ENCODE peak calls at places on chromosomes 4 and X, in seven cellular contexts. X is cardiac muscle cell; J is BE2C; I is psoas muscle; C is uterus; W is A673; U is effector memory CD4-positive, alpha-beta T cell. Q is an unnamed sample.

GRCh38 chr4:101400096-101400495 is 52.8 kb upstream of the PPP3CA start:
- DNase-seq in X (peak; percentile 24), J (no peak), I (no peak), C (no peak), W (no peak), U (no peak), Q (no peak)

GRCh38 chrX:67610282-67610681 is 66.5 kb downstream of the AR start:
- DNase-seq in X (no peak), J (no peak), I (no peak), C (no peak), W (no peak), U (no peak), Q (no peak)

GRCh38 chr4:26197018-26197779 is 123.6 kb upstream of the RBPJ start:
- DNase-seq in X (peak; percentile 79), J (no peak), I (peak; percentile 21), C (no peak), W (no peak), U (peak; percentile 50), Q (no peak)

GRCh38 chr4:137394000-137394399 is 138.3 kb downstream of the PCDH18 start:
- DNase-seq in X (peak; percentile 70), J (no peak), I (no peak), C (no peak), W (peak; percentile 39), U (no peak), Q (no peak)

GRCh38 chrX:40107291-40108083 is 9.7 kb upstream of the BCOR start:
- DNase-seq in X (peak; percentile 27), J (peak; percentile 66), I (peak; percentile 74), C (peak; percentile 51), W (peak; percentile 72), U (no peak), Q (peak; percentile 76)

GRCh38 chr4:38008493-38009120 is 48.4 kb downstream of the PTTG2 start:
- DNase-seq in X (no peak), J (no peak), I (no peak), C (no peak), W (no peak), U (no peak), Q (no peak)

GRCh38 chr4:105399535-105400161 is 74.2 kb downstream of the PPA2 start:
- DNase-seq in X (peak; percentile 83), J (no peak), I (no peak), C (no peak), W (no peak), U (no peak), Q (no peak)

GRCh38 chr4:185219551-185220344 is 10.3 kb downstream of the SNX25 start:
- DNase-seq in X (peak; percentile 83), J (no peak), I (no peak), C (peak; percentile 68), W (peak; percentile 87), U (no peak), Q (no peak)

GRCh38 chrX:150767045-150767395 is 73.8 kb downstream of the MTMR1 start:
- DNase-seq in X (peak; percentile 73), J (no peak), I (no peak), C (no peak), W (no peak), U (no peak), Q (peak; percentile 13)

GRCh38 chr4:86909540-86909939 is 17.3 kb upstream of the C4orf36 start:
- DNase-seq in X (no peak), J (no peak), I (no peak), C (no peak), W (no peak), U (no peak), Q (no peak)

GRCh38 chrX:16825306-16826035 is 39.2 kb downstream of the TXLNG start:
- DNase-seq in X (no peak), J (no peak), I (no peak), C (no peak), W (no peak), U (no peak), Q (no peak)

GRCh38 chr4:127634181-127634580 is 1.4 kb downstream of the INTU start:
- DNase-seq in X (peak; percentile 76), J (no peak), I (no peak), C (no peak), W (no peak), U (no peak), Q (no peak)

GRCh38 chrX:119589810-119590209 is 15.4 kb downstream of the UBE2A start:
- DNase-seq in X (no peak), J (no peak), I (no peak), C (no peak), W (no peak), U (no peak), Q (no peak)

GRCh38 chrX:2492536-2493218 is 8.1 kb downstream of the DHRSX start:
- DNase-seq in X (no peak), J (peak; percentile 13), I (no peak), C (no peak), W (peak; percentile 90), U (no peak), Q (peak; percentile 65)

GRCh38 chr4:35556387-35556786 is 687.9 kb downstream of the ARAP2 start:
- DNase-seq in X (no peak), J (no peak), I (no peak), C (no peak), W (no peak), U (no peak), Q (no peak)

GRCh38 chr4:124018383-124019317 is 622.1 kb downstream of the SPRY1 start:
- DNase-seq in X (peak; percentile 94), J (no peak), I (peak; percentile 39), C (peak; percentile 49), W (peak; percentile 89), U (no peak), Q (peak; percentile 19)
- H3K4me3 ChIP-seq in X (no peak overlapping the region), J (no peak overlapping the region), I (no peak overlapping the region), C (no peak overlapping the region), W (no peak overlapping the region), U (no peak overlapping the region), Q (no peak overlapping the region)

GRCh38 chrX:46959101-46959500 is 46.9 kb downstream of the JADE3 start:
- DNase-seq in X (peak; percentile 21), J (no peak), I (no peak), C (no peak), W (no peak), U (no peak), Q (no peak)
- H3K4me1 ChIP-seq in X (peaks cover 13% of the 10 kb centered on the region), J (no peaks in the 10 kb centered on the region), I (no peaks in the 10 kb centered on the region), C (no peaks in the 10 kb centered on the region), W (peaks cover 43% of the 10 kb centered on the region), U (no peaks in the 10 kb centered on the region), Q (peaks cover 5% of the 10 kb centered on the region)

GRCh38 chr4:2363951-2364653 is 54.3 kb downstream of the ZFYVE28 start:
- DNase-seq in X (no peak), J (no peak), I (no peak), C (no peak), W (peak; percentile 17), U (no peak), Q (no peak)
- H3K4me3 ChIP-seq in X (no peak overlapping the region), J (no peak overlapping the region), I (peak overlapping the region; percentile 56), C (peak overlapping the region; percentile 44), W (peak overlapping the region; percentile 49), U (peak overlapping the region; percentile 73), Q (no peak overlapping the region)

DNA sequence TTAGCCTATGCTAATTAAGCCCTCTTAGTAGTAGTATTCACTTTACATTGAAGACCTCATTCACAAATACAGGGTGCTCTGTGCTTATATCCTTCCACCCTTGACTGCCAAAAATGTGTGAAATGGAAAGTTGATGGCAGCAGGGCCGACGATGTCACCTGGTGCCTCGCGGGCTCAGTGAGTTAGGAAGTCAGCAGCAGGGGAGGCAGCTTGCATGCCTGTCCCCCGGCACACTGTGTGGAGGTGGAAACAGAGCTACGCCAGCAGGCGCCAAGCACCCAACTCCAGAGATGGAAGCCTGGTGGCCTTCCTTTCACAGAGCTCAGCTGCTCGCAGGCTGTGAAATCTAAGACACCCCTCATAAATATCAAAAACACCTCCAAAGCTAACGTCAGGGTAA is 8.4 kb downstream of the MSL3 start:
- DNase-seq in X (no peak), J (no peak), I (no peak), C (no peak), W (no peak), U (no peak), Q (no peak)
- H3K4me1 ChIP-seq in X (no peaks in the 10 kb centered on the region), J (no peaks in the 10 kb centered on the region), I (no peaks in the 10 kb centered on the region), C (no peaks in the 10 kb centered on the region), W (no peaks in the 10 kb centered on the region), U (peaks cover 13% of the 10 kb centered on the region), Q (no peaks in the 10 kb centered on the region)

GRCh38 chr4:110632506-110633357 is 9.9 kb upstream of the PITX2 start:
- DNase-seq in X (no peak), J (no peak), I (no peak), C (no peak), W (no peak), U (no peak), Q (no peak)
- H3K4me3 ChIP-seq in X (peak overlapping the region; percentile 33), J (peak overlapping the region; percentile 48), I (peak overlapping the region; percentile 84), C (no peak overlapping the region), W (peak overlapping the region; percentile 40), U (no peak overlapping the region), Q (peak overlapping the region; percentile 26)

GRCh38 chrX:13087322-13088154 is 43.1 kb upstream of the FAM9C start:
- DNase-seq in X (peak; percentile 55), J (no peak), I (no peak), C (no peak), W (peak; percentile 34), U (peak; percentile 64), Q (no peak)
- H3K4me1 ChIP-seq in X (no peaks in the 10 kb centered on the region), J (no peaks in the 10 kb centered on the region), I (no peaks in the 10 kb centered on the region), C (no peaks in the 10 kb centered on the region), W (no peaks in the 10 kb centered on the region), U (peaks cover 57% of the 10 kb centered on the region), Q (no peaks in the 10 kb centered on the region)

DNA sequence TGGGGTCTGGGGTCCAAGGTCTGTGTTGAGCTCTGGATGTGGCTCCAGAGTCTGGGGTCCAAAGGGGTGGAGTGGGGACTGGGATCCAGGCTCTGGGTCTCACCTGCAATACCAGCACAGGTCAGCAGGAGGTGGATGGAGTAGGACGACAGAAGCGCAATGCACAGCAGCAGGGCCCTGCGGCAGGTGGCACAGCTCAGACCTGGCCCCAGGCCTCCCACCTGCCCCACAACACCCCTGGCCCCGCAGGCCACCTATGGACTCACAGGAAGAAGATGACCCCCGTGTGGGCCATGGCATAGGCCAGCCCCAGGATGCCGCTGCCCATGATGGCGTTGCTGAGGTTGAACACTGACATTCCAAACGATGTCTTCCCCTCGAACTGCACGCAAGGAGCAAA is 3.4 kb downstream of the SLC38A5 start:
- DNase-seq in X (no peak), J (no peak), I (no peak), C (no peak), W (no peak), U (no peak), Q (peak; percentile 50)
- H3K4me3 ChIP-seq in X (no peak overlapping the region), J (no peak overlapping the region), I (no peak overlapping the region), C (no peak overlapping the region), W (no peak overlapping the region), U (no peak overlapping the region), Q (no peak overlapping the region)